ENCODE peak calls at places on chromosomes 13 and 19, in six cellular contexts. One of them, this sample, is unnamed.

GRCh38 chr19:39987167-39987566 is 9.7 kb upstream of the ZNF546 start:
- DNase-seq in stimulated activated CD4-positive, alpha-beta T cell treated with anti-CD3 and anti-CD28 coated beads, Interleukin-4, amount 100 ng/mL, for 48 hours: no peak
- DNase-seq in cardiac fibroblast: no peak
- DNase-seq in kidney glomerular epithelial cell: no peak
- DNase-seq in endothelial cell: no peak
- DNase-seq in left colon: no peak
- DNase-seq in this sample: no peak

GRCh38 chr19:6886272-6886671 is 1.1 kb upstream of the ADGRE1 start:
- DNase-seq in stimulated activated CD4-positive, alpha-beta T cell treated with anti-CD3 and anti-CD28 coated beads, Interleukin-4, amount 100 ng/mL, for 48 hours: no peak
- DNase-seq in cardiac fibroblast: no peak
- DNase-seq in kidney glomerular epithelial cell: no peak
- DNase-seq in endothelial cell: no peak
- DNase-seq in left colon: no peak
- DNase-seq in this sample: no peak

GRCh38 chr13:109698779-109699178 is 87.6 kb downstream of the IRS2 start:
- DNase-seq in stimulated activated CD4-positive, alpha-beta T cell treated with anti-CD3 and anti-CD28 coated beads, Interleukin-4, amount 100 ng/mL, for 48 hours: no peak
- DNase-seq in cardiac fibroblast: peak
- DNase-seq in kidney glomerular epithelial cell: no peak
- DNase-seq in endothelial cell: no peak
- DNase-seq in left colon: no peak
- DNase-seq in this sample: peak

GRCh38 chr13:81302677-81303076 is 961.8 kb upstream of the SPRY2 start:
- DNase-seq in stimulated activated CD4-positive, alpha-beta T cell treated with anti-CD3 and anti-CD28 coated beads, Interleukin-4, amount 100 ng/mL, for 48 hours: no peak
- DNase-seq in cardiac fibroblast: no peak
- DNase-seq in kidney glomerular epithelial cell: no peak
- DNase-seq in endothelial cell: no peak
- DNase-seq in left colon: no peak
- DNase-seq in this sample: no peak

GRCh38 chr13:114105351-114106225 is 26.8 kb downstream of the RASA3 start:
- DNase-seq in stimulated activated CD4-positive, alpha-beta T cell treated with anti-CD3 and anti-CD28 coated beads, Interleukin-4, amount 100 ng/mL, for 48 hours: no peak
- DNase-seq in cardiac fibroblast: no peak
- DNase-seq in kidney glomerular epithelial cell: no peak
- DNase-seq in endothelial cell: no peak
- DNase-seq in left colon: peak
- DNase-seq in this sample: no peak

GRCh38 chr13:32428581-32429072 is 697 bp upstream of the N4BP2L1 start:
- DNase-seq in stimulated activated CD4-positive, alpha-beta T cell treated with anti-CD3 and anti-CD28 coated beads, Interleukin-4, amount 100 ng/mL, for 48 hours: no peak
- DNase-seq in cardiac fibroblast: no peak
- DNase-seq in kidney glomerular epithelial cell: no peak
- DNase-seq in endothelial cell: no peak
- DNase-seq in left colon: no peak
- DNase-seq in this sample: no peak

GRCh38 chr13:83229574-83230300 is 652.5 kb downstream of the SLITRK1 start:
- DNase-seq in stimulated activated CD4-positive, alpha-beta T cell treated with anti-CD3 and anti-CD28 coated beads, Interleukin-4, amount 100 ng/mL, for 48 hours: no peak
- DNase-seq in cardiac fibroblast: peak
- DNase-seq in kidney glomerular epithelial cell: no peak
- DNase-seq in endothelial cell: no peak
- DNase-seq in left colon: no peak
- DNase-seq in this sample: no peak

GRCh38 chr13:50334944-50335343 is 319.7 kb downstream of the KCNRG start:
- DNase-seq in stimulated activated CD4-positive, alpha-beta T cell treated with anti-CD3 and anti-CD28 coated beads, Interleukin-4, amount 100 ng/mL, for 48 hours: no peak
- DNase-seq in cardiac fibroblast: no peak
- DNase-seq in kidney glomerular epithelial cell: no peak
- DNase-seq in endothelial cell: no peak
- DNase-seq in left colon: no peak
- DNase-seq in this sample: no peak

GRCh38 chr19:14248578-14249011 is 42.6 kb upstream of the ADGRL1 start:
- DNase-seq in stimulated activated CD4-positive, alpha-beta T cell treated with anti-CD3 and anti-CD28 coated beads, Interleukin-4, amount 100 ng/mL, for 48 hours: peak
- DNase-seq in cardiac fibroblast: no peak
- DNase-seq in kidney glomerular epithelial cell: no peak
- DNase-seq in endothelial cell: peak
- DNase-seq in left colon: peak
- DNase-seq in this sample: peak

GRCh38 chr19:18208098-18208951 is 4.5 kb upstream of the RAB3A start:
- DNase-seq in stimulated activated CD4-positive, alpha-beta T cell treated with anti-CD3 and anti-CD28 coated beads, Interleukin-4, amount 100 ng/mL, for 48 hours: no peak
- DNase-seq in cardiac fibroblast: peak
- DNase-seq in kidney glomerular epithelial cell: no peak
- DNase-seq in endothelial cell: peak
- DNase-seq in left colon: no peak
- DNase-seq in this sample: peak

GRCh38 chr19:52170863-52171320 is 529 bp downstream of the ZNF836 start:
- DNase-seq in stimulated activated CD4-positive, alpha-beta T cell treated with anti-CD3 and anti-CD28 coated beads, Interleukin-4, amount 100 ng/mL, for 48 hours: no peak
- DNase-seq in cardiac fibroblast: no peak
- DNase-seq in kidney glomerular epithelial cell: no peak
- DNase-seq in endothelial cell: peak
- DNase-seq in left colon: no peak
- DNase-seq in this sample: no peak

GRCh38 chr19:48967346-48968178 is 2.5 kb downstream of the FTL start:
- DNase-seq in stimulated activated CD4-positive, alpha-beta T cell treated with anti-CD3 and anti-CD28 coated beads, Interleukin-4, amount 100 ng/mL, for 48 hours: no peak
- DNase-seq in cardiac fibroblast: peak
- DNase-seq in kidney glomerular epithelial cell: no peak
- DNase-seq in endothelial cell: no peak
- DNase-seq in left colon: peak
- DNase-seq in this sample: no peak

GRCh38 chr19:35644987-35645679 is 3.0 kb upstream of the COX6B1 start:
- DNase-seq in stimulated activated CD4-positive, alpha-beta T cell treated with anti-CD3 and anti-CD28 coated beads, Interleukin-4, amount 100 ng/mL, for 48 hours: peak
- DNase-seq in cardiac fibroblast: peak
- DNase-seq in kidney glomerular epithelial cell: no peak
- DNase-seq in endothelial cell: peak
- DNase-seq in left colon: peak
- DNase-seq in this sample: peak

GRCh38 chr19:41839211-41839610 is 5.3 kb downstream of the LYPD4 start:
- DNase-seq in stimulated activated CD4-positive, alpha-beta T cell treated with anti-CD3 and anti-CD28 coated beads, Interleukin-4, amount 100 ng/mL, for 48 hours: no peak
- DNase-seq in cardiac fibroblast: no peak
- DNase-seq in kidney glomerular epithelial cell: no peak
- DNase-seq in endothelial cell: no peak
- DNase-seq in left colon: no peak
- DNase-seq in this sample: no peak

GRCh38 chr19:42450314-42450934 is 7.7 kb upstream of the CXCL17 start:
- DNase-seq in stimulated activated CD4-positive, alpha-beta T cell treated with anti-CD3 and anti-CD28 coated beads, Interleukin-4, amount 100 ng/mL, for 48 hours: peak
- DNase-seq in cardiac fibroblast: peak
- DNase-seq in kidney glomerular epithelial cell: peak
- DNase-seq in endothelial cell: peak
- DNase-seq in left colon: peak
- DNase-seq in this sample: peak

GRCh38 chr13:100235311-100235901 is 146.5 kb downstream of the PCCA start:
- DNase-seq in stimulated activated CD4-positive, alpha-beta T cell treated with anti-CD3 and anti-CD28 coated beads, Interleukin-4, amount 100 ng/mL, for 48 hours: no peak
- DNase-seq in cardiac fibroblast: peak
- DNase-seq in kidney glomerular epithelial cell: peak
- DNase-seq in endothelial cell: peak
- DNase-seq in left colon: no peak
- DNase-seq in this sample: peak

GRCh38 chr19:14113762-14114414 is 3.7 kb downstream of the PRKACA start:
- DNase-seq in stimulated activated CD4-positive, alpha-beta T cell treated with anti-CD3 and anti-CD28 coated beads, Interleukin-4, amount 100 ng/mL, for 48 hours: peak
- DNase-seq in cardiac fibroblast: no peak
- DNase-seq in kidney glomerular epithelial cell: no peak
- DNase-seq in endothelial cell: no peak
- DNase-seq in left colon: no peak
- DNase-seq in this sample: no peak

GRCh38 chr19:56383826-56384605 is 9.3 kb downstream of the ZNF582 start:
- DNase-seq in stimulated activated CD4-positive, alpha-beta T cell treated with anti-CD3 and anti-CD28 coated beads, Interleukin-4, amount 100 ng/mL, for 48 hours: no peak
- DNase-seq in cardiac fibroblast: peak
- DNase-seq in kidney glomerular epithelial cell: no peak
- DNase-seq in endothelial cell: no peak
- DNase-seq in left colon: no peak
- DNase-seq in this sample: no peak

GRCh38 chr13:37319041-37319443 is 213.6 kb upstream of the CSNK1A1L start:
- DNase-seq in stimulated activated CD4-positive, alpha-beta T cell treated with anti-CD3 and anti-CD28 coated beads, Interleukin-4, amount 100 ng/mL, for 48 hours: no peak
- DNase-seq in cardiac fibroblast: no peak
- DNase-seq in kidney glomerular epithelial cell: no peak
- DNase-seq in endothelial cell: no peak
- DNase-seq in left colon: no peak
- DNase-seq in this sample: no peak

GRCh38 chr13:79806821-79807220 is 325.9 kb downstream of the NDFIP2 start:
- DNase-seq in stimulated activated CD4-positive, alpha-beta T cell treated with anti-CD3 and anti-CD28 coated beads, Interleukin-4, amount 100 ng/mL, for 48 hours: no peak
- DNase-seq in cardiac fibroblast: no peak
- DNase-seq in kidney glomerular epithelial cell: no peak
- DNase-seq in endothelial cell: no peak
- DNase-seq in left colon: no peak
- DNase-seq in this sample: no peak

GRCh38 chr13:98173431-98173921 is 3.6 kb downstream of the RNF113B start:
- DNase-seq in stimulated activated CD4-positive, alpha-beta T cell treated with anti-CD3 and anti-CD28 coated beads, Interleukin-4, amount 100 ng/mL, for 48 hours: no peak
- DNase-seq in cardiac fibroblast: peak
- DNase-seq in kidney glomerular epithelial cell: peak
- DNase-seq in endothelial cell: no peak
- DNase-seq in left colon: no peak
- DNase-seq in this sample: peak

GRCh38 chr19:30743702-30744101 is 371.5 kb downstream of the ZNF536 start:
- DNase-seq in stimulated activated CD4-positive, alpha-beta T cell treated with anti-CD3 and anti-CD28 coated beads, Interleukin-4, amount 100 ng/mL, for 48 hours: no peak
- DNase-seq in cardiac fibroblast: no peak
- DNase-seq in kidney glomerular epithelial cell: no peak
- DNase-seq in endothelial cell: no peak
- DNase-seq in left colon: no peak
- DNase-seq in this sample: no peak

GRCh38 chr19:30608471-30608870 is 236.3 kb downstream of the ZNF536 start:
- DNase-seq in stimulated activated CD4-positive, alpha-beta T cell treated with anti-CD3 and anti-CD28 coated beads, Interleukin-4, amount 100 ng/mL, for 48 hours: no peak
- DNase-seq in cardiac fibroblast: no peak
- DNase-seq in kidney glomerular epithelial cell: no peak
- DNase-seq in endothelial cell: no peak
- DNase-seq in left colon: no peak
- DNase-seq in this sample: no peak

GRCh38 chr13:31674056-31674455 is 65.3 kb upstream of the RXFP2 start:
- DNase-seq in stimulated activated CD4-positive, alpha-beta T cell treated with anti-CD3 and anti-CD28 coated beads, Interleukin-4, amount 100 ng/mL, for 48 hours: no peak
- DNase-seq in cardiac fibroblast: peak
- DNase-seq in kidney glomerular epithelial cell: no peak
- DNase-seq in endothelial cell: no peak
- DNase-seq in left colon: no peak
- DNase-seq in this sample: peak

GRCh38 chr13:102724923-102725322 is 30.1 kb upstream of the METTL21C start:
- DNase-seq in stimulated activated CD4-positive, alpha-beta T cell treated with anti-CD3 and anti-CD28 coated beads, Interleukin-4, amount 100 ng/mL, for 48 hours: no peak
- DNase-seq in cardiac fibroblast: peak
- DNase-seq in kidney glomerular epithelial cell: peak
- DNase-seq in endothelial cell: no peak
- DNase-seq in left colon: no peak
- DNase-seq in this sample: peak

GRCh38 chr19:47445527-47445926 is 26.2 kb downstream of the SLC8A2 start:
- DNase-seq in stimulated activated CD4-positive, alpha-beta T cell treated with anti-CD3 and anti-CD28 coated beads, Interleukin-4, amount 100 ng/mL, for 48 hours: no peak
- DNase-seq in cardiac fibroblast: no peak
- DNase-seq in kidney glomerular epithelial cell: no peak
- DNase-seq in endothelial cell: no peak
- DNase-seq in left colon: no peak
- DNase-seq in this sample: no peak

GRCh38 chr13:37187611-37188010 is 82.1 kb upstream of the CSNK1A1L start:
- DNase-seq in stimulated activated CD4-positive, alpha-beta T cell treated with anti-CD3 and anti-CD28 coated beads, Interleukin-4, amount 100 ng/mL, for 48 hours: no peak
- DNase-seq in cardiac fibroblast: peak
- DNase-seq in kidney glomerular epithelial cell: no peak
- DNase-seq in endothelial cell: no peak
- DNase-seq in left colon: no peak
- DNase-seq in this sample: no peak

GRCh38 chr19:50838239-50838638 is 4.9 kb upstream of the KLK15 start:
- DNase-seq in stimulated activated CD4-positive, alpha-beta T cell treated with anti-CD3 and anti-CD28 coated beads, Interleukin-4, amount 100 ng/mL, for 48 hours: no peak
- DNase-seq in cardiac fibroblast: peak
- DNase-seq in kidney glomerular epithelial cell: no peak
- DNase-seq in endothelial cell: no peak
- DNase-seq in left colon: no peak
- DNase-seq in this sample: no peak

GRCh38 chr13:114140131-114140908 is 7.9 kb upstream of the RASA3 start:
- DNase-seq in stimulated activated CD4-positive, alpha-beta T cell treated with anti-CD3 and anti-CD28 coated beads, Interleukin-4, amount 100 ng/mL, for 48 hours: no peak
- DNase-seq in cardiac fibroblast: no peak
- DNase-seq in kidney glomerular epithelial cell: no peak
- DNase-seq in endothelial cell: no peak
- DNase-seq in left colon: no peak
- DNase-seq in this sample: no peak

GRCh38 chr13:40681341-40682051 is 15.1 kb upstream of the FOXO1 start:
- DNase-seq in stimulated activated CD4-positive, alpha-beta T cell treated with anti-CD3 and anti-CD28 coated beads, Interleukin-4, amount 100 ng/mL, for 48 hours: no peak
- DNase-seq in cardiac fibroblast: no peak
- DNase-seq in kidney glomerular epithelial cell: no peak
- DNase-seq in endothelial cell: no peak
- DNase-seq in left colon: no peak
- DNase-seq in this sample: peak

This sample was measured in LHCN-M2.